ENCODE peak calls at places on chromosomes 3 and 15, in nine cellular contexts. T, Y, K, O, J, R, L, B and W are unnamed samples.

GRCh38 chr3:64627471-64628321 is 60.1 kb downstream of the ADAMTS9 start:
- DNase-seq in T (no peak), Y (no peak), K (no peak), O (peak), J (no peak), R (no peak), L (no peak), B (no peak), W (no peak)

GRCh38 chr3:188003188-188004171 is 150.5 kb upstream of the LPP start:
- DNase-seq in T (no peak), Y (peak), K (no peak), O (peak), J (peak), R (peak), L (no peak), B (no peak), W (no peak)

GRCh38 chr15:79156704-79157375 is 66.3 kb upstream of the RASGRF1 start:
- DNase-seq in T (no peak), Y (no peak), K (no peak), O (no peak), J (no peak), R (no peak), L (no peak), B (no peak), W (no peak)

GRCh38 chr3:188387921-188388320 is 234.0 kb downstream of the LPP start:
- DNase-seq in T (no peak), Y (no peak), K (no peak), O (no peak), J (no peak), R (no peak), L (no peak), B (no peak), W (no peak)

GRCh38 chr3:60703956-60704736 is 547.1 kb downstream of the FHIT start:
- DNase-seq in T (no peak), Y (no peak), K (no peak), O (no peak), J (no peak), R (no peak), L (no peak), B (no peak), W (no peak)

GRCh38 chr3:58161435-58162398 is 49.1 kb downstream of the DNASE1L3 start:
- DNase-seq in T (no peak), Y (peak), K (peak), O (peak), J (peak), R (no peak), L (peak), B (no peak), W (no peak)

GRCh38 chr3:109072208-109072607 is 45.7 kb downstream of the MORC1 start:
- DNase-seq in T (no peak), Y (no peak), K (no peak), O (no peak), J (no peak), R (no peak), L (no peak), B (no peak), W (no peak)

GRCh38 chr3:29822051-29822450 is 541.2 kb downstream of the RBMS3 start:
- DNase-seq in T (no peak), Y (no peak), K (peak), O (peak), J (no peak), R (no peak), L (peak), B (no peak), W (no peak)

GRCh38 chr3:155872904-155873646 is 2.6 kb downstream of the GMPS start:
- DNase-seq in T (no peak), Y (no peak), K (no peak), O (no peak), J (no peak), R (no peak), L (no peak), B (no peak), W (no peak)

GRCh38 chr3:29026959-29027358 is 253.9 kb upstream of the RBMS3 start:
- DNase-seq in T (no peak), Y (no peak), K (no peak), O (no peak), J (no peak), R (no peak), L (no peak), B (no peak), W (no peak)

GRCh38 chr3:35638640-35639250 is 580 bp upstream of the ARPP21 start:
- DNase-seq in T (peak), Y (no peak), K (no peak), O (no peak), J (no peak), R (no peak), L (no peak), B (no peak), W (no peak)

GRCh38 chr15:100873029-100873677 is 6.5 kb upstream of the ALDH1A3 start:
- DNase-seq in T (peak), Y (peak), K (peak), O (peak), J (peak), R (peak), L (peak), B (peak), W (no peak)

GRCh38 chr3:46670000-46670890 is 23.2 kb downstream of the ALS2CL start:
- DNase-seq in T (no peak), Y (no peak), K (no peak), O (no peak), J (no peak), R (no peak), L (no peak), B (peak), W (peak)

GRCh38 chr15:43150171-43150929 is 17.0 kb downstream of the TMEM62 start:
- DNase-seq in T (no peak), Y (no peak), K (peak), O (peak), J (no peak), R (no peak), L (peak), B (no peak), W (no peak)

GRCh38 chr15:82737975-82738374 is 28.3 kb upstream of the AP3B2 start:
- DNase-seq in T (no peak), Y (no peak), K (no peak), O (peak), J (no peak), R (no peak), L (no peak), B (no peak), W (no peak)

GRCh38 chr15:66905954-66906353 is 159.4 kb upstream of the SMAD3 start:
- DNase-seq in T (no peak), Y (peak), K (no peak), O (peak), J (no peak), R (no peak), L (no peak), B (no peak), W (no peak)